ENCODE peak calls at places on chromosomes 12 and 14, in six cellular contexts. A is stomach, J is tibial nerve, X is SK-N-SH, S is epithelial cell of proximal tubule, Z is cardiac muscle cell. Q is an unnamed sample.

GRCh38 chr12:4918950-4919660 is 9.4 kb downstream of the KCNA1 start:
- DNase-seq in A (no peak), J (no peak), X (no peak), S (no peak), Z (peak), Q (no peak)

GRCh38 chr14:54653764-54654469 is 87.0 kb downstream of the SAMD4A start:
- DNase-seq in A (no peak), J (peak), X (no peak), S (no peak), Z (peak), Q (peak)

GRCh38 chr12:100439797-100440196 is 33.9 kb upstream of the NR1H4 start:
- DNase-seq in A (no peak), J (no peak), X (no peak), S (no peak), Z (no peak), Q (no peak)

GRCh38 chr14:68784995-68785816 is 7.7 kb downstream of the ZFP36L1 start:
- DNase-seq in A (peak), J (no peak), X (no peak), S (peak), Z (peak), Q (peak)

GRCh38 chr12:39503445-39503844 is 60.5 kb upstream of the KIF21A start:
- DNase-seq in A (no peak), J (no peak), X (no peak), S (no peak), Z (peak), Q (peak)

GRCh38 chr12:31412292-31412801 is 86.4 kb upstream of the SINHCAF start:
- DNase-seq in A (no peak), J (no peak), X (no peak), S (no peak), Z (no peak), Q (no peak)

GRCh38 chr14:99274346-99275221 is 2.6 kb upstream of the BCL11B start:
- DNase-seq in A (peak), J (no peak), X (peak), S (peak), Z (peak), Q (peak)

GRCh38 chr12:104763163-104763805 is 194.8 kb downstream of the SLC41A2 start:
- DNase-seq in A (no peak), J (no peak), X (no peak), S (no peak), Z (peak), Q (peak)

GRCh38 chr12:92493816-92494215 is 209.0 kb upstream of the PLEKHG7 start:
- DNase-seq in A (no peak), J (no peak), X (no peak), S (no peak), Z (no peak), Q (peak)

GRCh38 chr12:18753481-18754117 is 15.7 kb downstream of the CAPZA3 start:
- DNase-seq in A (no peak), J (no peak), X (no peak), S (no peak), Z (peak), Q (no peak)

GRCh38 chr14:82313889-82314288 is 780.2 kb upstream of the SEL1L start:
- DNase-seq in A (no peak), J (no peak), X (no peak), S (no peak), Z (no peak), Q (no peak)

GRCh38 chr14:52351561-52352491 is 37.7 kb downstream of the PTGER2 start:
- DNase-seq in A (no peak), J (no peak), X (no peak), S (peak), Z (peak), Q (no peak)

GRCh38 chr12:104951759-104952509 is 6.2 kb downstream of the SLC41A2 start:
- DNase-seq in A (no peak), J (no peak), X (no peak), S (no peak), Z (peak), Q (no peak)

GRCh38 chr14:90490727-90491050 is 93.9 kb downstream of the CALM1 start:
- DNase-seq in A (no peak), J (no peak), X (no peak), S (no peak), Z (no peak), Q (no peak)

GRCh38 chr14:56487761-56488160 is 91.8 kb upstream of the TMEM260 start:
- DNase-seq in A (no peak), J (no peak), X (no peak), S (peak), Z (peak), Q (peak)

GRCh38 chr12:68040450-68041075 is 51.3 kb downstream of the IFNG-AS1 start:
- DNase-seq in A (peak), J (peak), X (peak), S (peak), Z (peak), Q (peak)
- TF ChIP-seq CTCF in A (no peak), J (peak), X (peak), S (peak), Z (peak), Q (peak)

DNA sequence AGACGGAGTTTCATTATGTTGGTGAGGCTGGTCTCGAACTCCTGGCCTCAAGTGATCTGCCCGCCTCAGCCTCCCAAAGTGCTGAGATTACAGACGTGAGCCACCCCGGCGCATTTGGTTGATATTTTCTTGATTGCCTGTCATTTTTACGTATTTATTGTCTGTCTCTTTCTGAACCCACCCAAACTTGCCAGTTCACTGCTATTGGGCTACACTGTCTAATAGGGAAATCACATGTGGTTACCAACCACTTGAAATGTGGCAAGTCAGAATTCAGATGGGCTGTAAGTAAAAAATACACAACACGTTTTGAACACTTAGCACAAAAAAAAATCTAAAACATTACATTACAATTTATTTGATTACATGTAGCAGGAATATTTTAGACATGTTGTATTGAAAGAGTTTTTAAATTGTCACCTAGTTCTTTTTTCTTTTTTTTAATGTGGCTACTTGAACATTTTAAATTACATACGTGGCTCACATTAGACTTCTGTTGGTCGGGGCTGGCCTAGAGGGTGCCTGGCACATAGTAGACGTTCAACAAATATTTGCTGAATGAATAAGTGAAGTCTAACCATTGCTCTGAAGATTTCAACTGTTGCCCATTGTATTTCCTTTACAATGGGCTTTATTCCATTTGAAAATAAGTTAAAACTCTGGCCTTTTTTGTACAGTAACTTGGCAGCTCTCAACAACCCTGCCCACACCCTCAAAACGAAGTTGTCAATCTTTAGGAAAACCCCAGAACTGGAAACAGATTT is 1.9 kb downstream of the WSB2 start:
- DNase-seq in A (no peak), J (no peak), X (no peak), S (no peak), Z (no peak), Q (no peak)
- H3K4me3 ChIP-seq in A (peak), J (peak), X (peak), S (peak), Z (peak), Q (no peak)

GRCh38 chr14:104473244-104473565 is 106.4 kb upstream of the C14orf180 start:
- DNase-seq in A (no peak), J (no peak), X (no peak), S (no peak), Z (no peak), Q (no peak)
- TF ChIP-seq CTCF in A (no peak), J (no peak), X (no peak), S (no peak), Z (no peak), Q (no peak)

DNA sequence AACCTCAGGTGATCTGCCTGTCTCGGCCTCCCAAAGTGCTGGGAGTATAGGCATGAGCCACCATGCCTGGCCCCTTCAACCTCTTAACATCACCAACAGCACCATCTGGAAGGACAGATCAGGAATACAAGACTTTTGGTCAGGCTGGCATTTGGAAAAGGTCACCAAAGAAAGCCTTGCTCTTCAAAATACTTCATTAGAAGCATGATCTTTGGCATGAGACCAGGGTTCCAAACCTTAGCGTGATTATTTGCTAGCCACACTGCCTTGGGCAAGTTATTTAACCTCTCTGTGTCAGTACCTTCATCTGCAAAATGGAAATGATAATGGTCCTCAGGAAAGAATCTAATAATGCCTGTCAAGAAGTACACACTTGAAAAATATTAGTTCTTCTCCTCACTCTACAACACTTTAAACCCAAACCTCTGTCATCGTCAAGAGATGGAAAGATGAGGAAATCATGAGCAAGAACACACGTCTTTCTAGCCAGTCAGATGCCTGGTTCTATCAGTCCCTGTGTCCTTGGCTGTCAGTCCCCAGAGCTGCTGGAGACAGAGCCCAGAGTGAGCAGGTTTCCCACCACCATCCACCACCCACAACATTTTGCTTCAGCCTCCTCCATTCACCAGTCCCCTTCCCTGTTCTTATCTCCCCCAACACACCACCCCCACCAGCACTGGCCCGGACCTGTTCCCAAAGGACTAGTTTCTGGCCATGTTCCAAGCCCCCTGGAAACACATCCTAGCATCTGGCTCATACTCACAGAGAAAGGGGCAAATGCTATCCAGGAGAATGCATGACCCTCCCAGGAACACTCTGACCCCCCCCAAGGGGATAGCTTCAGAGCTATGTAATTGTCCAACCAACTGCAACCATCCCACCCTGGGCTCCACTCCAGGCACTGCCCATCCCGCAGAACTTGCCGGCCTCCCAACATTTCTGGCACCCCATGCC is 2.0 kb downstream of the ADCY6 start:
- DNase-seq in A (no peak), J (no peak), X (peak), S (no peak), Z (peak), Q (no peak)
- H3K4me3 ChIP-seq in A (peak), J (peak), X (peak), S (peak), Z (peak), Q (peak)

GRCh38 chr12:56804169-56804568 is 41.0 kb downstream of the HSD17B6 start:
- DNase-seq in A (no peak), J (no peak), X (no peak), S (no peak), Z (no peak), Q (no peak)
- TF ChIP-seq CTCF in A (no peak), J (no peak), X (no peak), S (no peak), Z (no peak), Q (no peak)

Q was measured in epithelial cell of esophagus.